ENCODE peak calls at places on chromosomes 11 and 22, in six cellular contexts. R, S, M, H, D and G are unnamed samples.

GRCh38 chr11:43942651-43943356 is 367 bp downstream of the C11orf96 start:
- DNase-seq in D (no peak), S (peak), M (peak), H (no peak), R (peak), G (no peak)

GRCh38 chr11:103322861-103323260 is 213.6 kb downstream of the DYNC2H1 start:
- DNase-seq in H (no peak), S (no peak), M (no peak), R (no peak), D (no peak), G (no peak)

GRCh38 chr22:40310081-40310770 is 36.1 kb upstream of the ADSL start:
- DNase-seq in S (peak), D (no peak), H (no peak), R (no peak), M (no peak), G (no peak)

GRCh38 chr11:75768909-75769771 is 562 bp downstream of the DGAT2 start:
- DNase-seq in H (no peak), D (no peak), R (no peak), M (no peak), S (peak), G (no peak)

GRCh38 chr11:106012744-106013143 is 9.3 kb downstream of the MSANTD4 start:
- DNase-seq in H (peak), S (no peak), D (peak), M (no peak), R (no peak), G (no peak)

GRCh38 chr11:2759228-2760195 is 59.7 kb upstream of the KCNQ1OT1 start:
- DNase-seq in R (no peak), M (no peak), H (no peak), D (peak), S (peak), G (peak)

GRCh38 chr11:94325681-94326080 is 21.3 kb downstream of the IZUMO1R start:
- DNase-seq in H (peak), M (peak), R (peak), S (no peak), D (no peak), G (no peak)

GRCh38 chr11:128482512-128483191 is 104.7 kb downstream of the ETS1 start:
- DNase-seq in H (no peak), D (no peak), S (peak), M (no peak), R (no peak), G (no peak)

GRCh38 chr11:93122535-93122934 is 75.3 kb downstream of the SLC36A4 start:
- DNase-seq in D (no peak), S (no peak), M (no peak), H (no peak), R (no peak), G (no peak)

GRCh38 chr11:101996106-101996505 is 51.1 kb upstream of the CFAP300 start:
- DNase-seq in S (no peak), H (no peak), D (no peak), R (no peak), M (no peak), G (no peak)

GRCh38 chr11:61833478-61833877 is 5.4 kb downstream of the FADS2 start:
- DNase-seq in R (no peak), D (peak), S (no peak), M (no peak), H (no peak), G (no peak)

GRCh38 chr22:25736378-25737011 is 5.5 kb upstream of the MYO18B start:
- DNase-seq in R (no peak), H (no peak), S (no peak), M (no peak), D (no peak), G (no peak)

GRCh38 chr11:45285931-45286632 is at the start of gene SYT13:
- DNase-seq in S (no peak), M (peak), H (no peak), R (peak), D (peak), G (no peak)

GRCh38 chr11:67458266-67458665 is 3.1 kb downstream of the CABP4 start:
- DNase-seq in M (no peak), D (no peak), H (no peak), S (peak), R (no peak), G (no peak)

GRCh38 chr22:22702159-22702873 is 57.9 kb downstream of the GGTLC2 start:
- DNase-seq in D (no peak), M (no peak), R (no peak), H (no peak), S (no peak), G (no peak)

GRCh38 chr11:131674051-131674755 is 303.8 kb downstream of the NTM start:
- DNase-seq in D (peak), S (peak), M (peak), R (peak), H (peak), G (no peak)

GRCh38 chr11:115501895-115502589 is 2.2 kb downstream of the CADM1 start:
- DNase-seq in D (no peak), S (no peak), H (peak), M (peak), R (peak), G (no peak)

DNA sequence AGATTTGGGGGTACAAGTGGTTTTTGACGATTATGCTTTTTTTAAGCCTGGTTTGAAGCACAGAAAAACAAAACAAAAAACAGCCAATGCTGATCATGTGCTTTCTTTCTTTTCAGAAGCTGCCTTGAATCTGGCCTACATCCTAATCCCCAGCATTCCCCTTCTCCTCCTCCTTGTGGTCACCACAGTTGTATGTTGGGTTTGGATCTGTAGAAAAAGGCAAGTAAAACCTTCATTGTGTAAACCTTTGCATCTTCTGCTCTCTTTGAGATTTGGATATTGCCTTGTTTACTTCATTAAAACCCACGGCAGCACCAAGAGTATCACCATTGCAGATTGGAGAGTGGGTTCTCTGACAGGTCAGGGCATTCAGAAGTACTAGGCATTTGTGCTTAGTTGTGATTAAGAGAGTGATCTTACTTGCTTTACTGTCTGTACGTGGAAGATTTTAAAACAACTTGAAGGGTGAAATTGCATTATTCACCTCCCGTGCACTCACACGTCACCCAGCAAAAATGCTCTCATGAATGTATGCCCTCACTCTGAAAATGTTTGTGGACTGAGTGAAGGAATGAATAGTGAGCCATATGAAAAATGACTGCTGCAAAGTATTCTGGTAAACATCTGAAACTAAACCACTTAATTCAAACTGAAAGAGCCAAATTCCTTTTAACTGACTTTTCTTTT is 17.0 kb downstream of the LAYN start:
- DNase-seq in D (no peak), S (no peak), M (no peak), H (peak), R (no peak), G (no peak)
- TF ChIP-seq CTCF in D (no peak), S (no peak), M (no peak), H (no peak), R (no peak), G (no peak)

DNA sequence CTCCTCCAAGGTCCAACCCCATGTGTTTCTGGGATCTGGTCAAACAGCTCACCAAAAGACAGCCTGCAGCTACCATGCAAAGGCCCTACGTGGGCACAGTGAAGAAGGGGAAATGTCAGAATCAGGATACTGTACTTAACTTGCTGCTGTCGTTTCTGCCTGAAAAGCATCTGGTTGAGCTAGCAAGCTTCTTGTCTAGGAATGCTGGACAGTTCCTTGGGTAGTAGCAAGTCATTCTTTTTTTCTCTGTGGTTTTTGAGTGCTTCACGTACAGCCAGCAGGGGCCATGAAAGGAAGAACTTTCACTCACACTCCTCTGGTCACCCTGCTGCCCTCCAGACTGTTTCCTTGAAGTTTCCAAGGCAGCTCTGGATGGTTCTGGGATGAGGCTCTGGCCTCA is 24.7 kb downstream of the RCOR2 start:
- DNase-seq in M (no peak), D (no peak), S (no peak), R (peak), H (no peak), G (no peak)
- TF ChIP-seq CTCF in M (no peak), D (no peak), S (no peak), R (no peak), H (no peak), G (no peak)

DNA sequence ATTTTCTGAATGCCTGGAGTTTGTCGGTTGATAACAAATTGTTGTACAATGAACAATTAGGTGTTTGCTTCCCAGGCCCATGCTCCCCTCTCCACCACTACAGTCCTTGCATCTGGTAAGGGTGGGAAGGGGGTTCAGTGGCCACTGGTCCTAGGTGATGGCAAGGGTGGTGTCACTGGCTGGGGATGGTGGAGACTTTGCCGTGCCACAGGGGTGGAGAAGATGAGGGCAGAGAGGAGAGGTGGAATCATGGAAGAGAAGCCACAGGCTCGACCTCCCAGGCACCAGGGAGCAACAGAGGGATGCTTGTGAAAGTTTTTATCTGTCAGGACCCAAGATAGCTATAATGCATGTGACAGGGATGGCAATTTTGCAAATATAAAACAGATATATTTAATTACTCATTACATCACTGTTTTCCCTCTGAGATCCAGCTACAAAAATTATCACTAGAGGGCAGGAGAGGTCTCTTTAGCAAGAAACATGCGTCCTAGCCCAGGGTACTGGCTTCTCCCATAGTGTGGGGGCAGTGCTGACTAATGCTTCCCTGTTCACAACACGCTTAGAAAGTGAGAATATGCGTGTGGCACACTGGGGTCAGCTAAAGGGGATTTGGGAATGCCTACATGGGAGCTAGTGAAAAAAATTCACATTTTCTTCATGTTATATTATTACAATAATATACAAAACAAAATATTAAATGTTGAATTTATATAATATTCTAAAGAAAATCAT is 49.0 kb upstream of the AMPD3 start:
- DNase-seq in R (peak), H (peak), M (peak), D (peak), S (peak), G (no peak)
- TF ChIP-seq CTCF in R (peak), H (peak), M (peak), D (peak), S (peak), G (peak)

GRCh38 chr11:46304605-46305004 is 27.1 kb downstream of the CREB3L1 start:
- DNase-seq in D (no peak), M (no peak), R (no peak), S (no peak), H (no peak), G (no peak)

GRCh38 chr11:46306296-46306853 is 28.9 kb downstream of the CREB3L1 start:
- DNase-seq in R (no peak), M (no peak), S (no peak), D (no peak), H (peak), G (no peak)

GRCh38 chr11:46307369-46307768 is 29.9 kb downstream of the CREB3L1 start:
- DNase-seq in S (no peak), D (no peak), R (no peak), H (no peak), M (no peak), G (no peak)

GRCh38 chr11:46302866-46303265 is 25.4 kb downstream of the CREB3L1 start:
- DNase-seq in R (no peak), S (no peak), D (no peak), H (no peak), M (no peak), G (no peak)

DNA sequence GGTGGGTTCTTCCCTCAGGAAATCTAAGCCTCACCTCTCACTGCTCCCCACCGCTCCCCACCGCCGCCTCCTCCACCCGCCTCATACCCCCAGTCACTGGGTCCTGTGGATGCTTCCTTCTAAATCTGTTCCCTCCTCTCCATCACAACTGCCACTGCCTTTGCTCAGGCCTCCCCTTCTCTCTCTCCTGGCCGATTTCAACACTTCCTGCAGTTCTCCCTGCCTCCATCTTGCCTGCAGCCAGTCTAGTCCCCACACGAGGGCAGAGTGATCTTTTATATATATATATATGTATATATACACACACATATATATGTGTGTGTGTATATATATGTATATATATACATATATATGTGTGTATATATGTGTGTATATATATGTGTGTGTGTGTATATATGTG is 27.8 kb downstream of the CREB3L1 start:
- DNase-seq in H (peak), D (no peak), S (no peak), M (no peak), R (no peak), G (no peak)
- TF ChIP-seq CTCF in H (peak), D (no peak), S (no peak), M (no peak), R (peak), G (no peak)

DNA sequence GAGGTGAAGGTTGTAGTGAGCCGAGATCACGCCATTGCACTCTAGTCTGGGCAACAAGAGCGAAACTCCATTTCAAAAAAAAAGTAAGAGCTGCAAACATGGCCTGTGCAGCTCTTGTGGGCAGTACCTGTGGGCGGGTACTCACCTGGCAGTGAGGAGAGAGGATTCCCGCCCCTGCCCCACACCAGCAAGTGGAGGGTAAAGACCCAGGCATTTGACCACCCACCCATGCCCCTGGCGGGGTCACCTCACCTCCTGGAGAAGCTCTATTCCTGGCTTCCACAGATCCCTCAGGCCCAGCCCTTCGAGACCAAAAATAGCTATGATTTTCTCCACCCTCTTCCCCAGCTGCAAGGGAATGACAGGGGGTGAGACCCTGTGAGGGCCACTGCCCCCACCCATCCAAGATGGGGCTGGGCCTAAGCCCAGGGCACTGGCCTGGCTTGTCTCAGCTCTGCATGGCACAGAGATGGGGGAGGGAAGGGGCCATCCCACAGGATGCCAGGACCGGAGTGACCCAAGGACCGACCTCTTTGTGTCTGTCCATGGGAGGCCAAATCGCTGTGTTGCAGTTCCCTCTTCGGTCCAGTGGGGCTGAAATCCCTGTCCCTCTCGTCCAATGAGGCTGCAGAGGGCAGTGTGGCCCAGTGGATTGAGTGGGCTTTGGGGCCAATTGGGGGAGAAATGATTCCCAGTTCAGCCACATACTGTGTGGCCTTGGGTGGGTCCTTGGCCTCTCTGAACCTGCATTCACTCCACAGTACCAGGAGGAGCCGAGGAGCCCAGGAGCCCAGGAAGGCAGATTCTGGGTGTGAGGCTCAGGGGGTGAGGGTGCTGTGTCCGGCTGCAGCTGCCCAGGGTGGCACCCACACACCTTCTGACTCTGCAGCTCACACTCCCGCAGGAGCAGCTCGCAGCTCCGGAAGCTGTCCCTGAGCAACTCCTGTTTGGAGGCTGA is 14.6 kb downstream of the SEC14L6 start:
- DNase-seq in R (no peak), H (no peak), D (no peak), M (no peak), S (no peak), G (no peak)
- TF ChIP-seq CTCF in R (no peak), H (no peak), D (no peak), M (no peak), S (no peak), G (no peak)

GRCh38 chr22:32723632-32724031 is 77.9 kb upstream of the TIMP3 start:
- DNase-seq in S (peak), D (no peak), R (no peak), M (no peak), H (peak), G (peak)

GRCh38 chr22:32717337-32718240 is 83.9 kb upstream of the TIMP3 start:
- DNase-seq in R (no peak), S (no peak), H (peak), M (no peak), D (no peak), G (no peak)

GRCh38 chr22:32721328-32722180 is 80.0 kb upstream of the TIMP3 start:
- DNase-seq in H (no peak), R (no peak), M (no peak), S (no peak), D (no peak), G (no peak)

GRCh38 chr22:32722441-32722840 is 79.1 kb upstream of the TIMP3 start:
- DNase-seq in S (no peak), R (no peak), M (no peak), D (no peak), H (no peak), G (no peak)

GRCh38 chr22:32720924-32721323 is 80.6 kb upstream of the TIMP3 start:
- DNase-seq in M (no peak), R (no peak), D (no peak), H (peak), S (no peak), G (no peak)
- TF ChIP-seq CTCF in M (no peak), R (no peak), D (no peak), H (no peak), S (no peak), G (no peak)